ENCODE peak calls at places on chromosomes 2 and 18, in seven cellular contexts. G is H54; W is C1 segment of cervical spinal cord; A is GM18507; Q is dorsolateral prefrontal cortex; I is HFF-Myc; O is activated naive CD4-positive, alpha-beta T cell. K is an unnamed sample.

GRCh38 chr2:177282101-177282573 is 17.6 kb upstream of the NFE2L2 start:
- DNase-seq in G (no peak), W (no peak), A (no peak), Q (no peak), I (peak; percentile 24), O (no peak), K (peak; percentile 32)

GRCh38 chr2:182915369-182916326 is 49.2 kb upstream of the FRZB start:
- DNase-seq in G (peak; percentile 69), W (no peak), A (no peak), Q (no peak), I (peak; percentile 42), O (no peak), K (peak; percentile 47)

GRCh38 chr2:214801768-214802397 is 7.6 kb downstream of the BARD1 start:
- DNase-seq in G (no peak), W (no peak), A (no peak), Q (no peak), I (no peak), O (no peak), K (no peak)

GRCh38 chr2:230069418-230069817 is 694 bp upstream of the SLC16A14 start:
- DNase-seq in G (no peak), W (no peak), A (no peak), Q (no peak), I (no peak), O (no peak), K (no peak)

GRCh38 chr2:12223732-12224131 is 477.3 kb downstream of the LPIN1 start:
- DNase-seq in G (no peak), W (no peak), A (no peak), Q (no peak), I (no peak), O (no peak), K (no peak)

GRCh38 chr2:18346364-18346763 is 214.1 kb downstream of the RDH14 start:
- DNase-seq in G (no peak), W (no peak), A (no peak), Q (no peak), I (no peak), O (no peak), K (no peak)

GRCh38 chr2:122739732-122740593 is 984.5 kb downstream of the TSN start:
- DNase-seq in G (no peak), W (no peak), A (no peak), Q (no peak), I (no peak), O (no peak), K (no peak)

GRCh38 chr2:23520256-23520655 is 135.3 kb downstream of the KLHL29 start:
- DNase-seq in G (peak; percentile 38), W (no peak), A (no peak), Q (no peak), I (no peak), O (no peak), K (no peak)

GRCh38 chr2:73925853-73926492 is 707 bp upstream of the DGUOK start:
- DNase-seq in G (no peak), W (no peak), A (no peak), Q (no peak), I (no peak), O (no peak), K (no peak)

GRCh38 chr2:100422320-100422719 is 4.9 kb upstream of the CHST10 start:
- DNase-seq in G (peak; percentile 59), W (no peak), A (no peak), Q (peak; percentile 30), I (no peak), O (no peak), K (no peak)

GRCh38 chr2:189657867-189658266 is 3.4 kb upstream of the ASNSD1 start:
- DNase-seq in G (no peak), W (no peak), A (no peak), Q (no peak), I (no peak), O (no peak), K (no peak)

GRCh38 chr2:139574371-139574770 is 794.2 kb upstream of the NXPH2 start:
- DNase-seq in G (no peak), W (no peak), A (no peak), Q (no peak), I (no peak), O (no peak), K (no peak)

GRCh38 chr2:6301426-6301825 is 564.3 kb downstream of the CMPK2 start:
- DNase-seq in G (no peak), W (no peak), A (no peak), Q (no peak), I (no peak), O (no peak), K (no peak)

GRCh38 chr2:221203138-221203537 is 369.0 kb downstream of the EPHA4 start:
- DNase-seq in G (no peak), W (no peak), A (peak; percentile 12), Q (no peak), I (no peak), O (no peak), K (no peak)

GRCh38 chr2:118013724-118014491 is at the start of gene CCDC93:
- DNase-seq in G (peak; percentile 96), W (peak; percentile 62), A (peak; percentile 97), Q (peak; percentile 52), I (peak; percentile 32), O (peak; percentile 61), K (peak; percentile 26)

GRCh38 chr2:217672472-217672871 is 330.3 kb downstream of the TNS1 start:
- DNase-seq in G (no peak), W (no peak), A (no peak), Q (no peak), I (no peak), O (no peak), K (no peak)

GRCh38 chr2:71922501-71923142 is 225.0 kb downstream of the CYP26B1 start:
- DNase-seq in G (no peak), W (no peak), A (no peak), Q (no peak), I (no peak), O (no peak), K (no peak)

GRCh38 chr2:226080323-226080722 is 680.8 kb downstream of the NYAP2 start:
- DNase-seq in G (no peak), W (no peak), A (no peak), Q (no peak), I (no peak), O (no peak), K (no peak)

GRCh38 chr2:240600451-240600961 is 14.0 kb downstream of the CAPN10 start:
- DNase-seq in G (no peak), W (no peak), A (no peak), Q (no peak), I (no peak), O (no peak), K (no peak)

GRCh38 chr18:63192171-63192884 is 127.2 kb downstream of the BCL2 start:
- DNase-seq in G (no peak), W (no peak), A (no peak), Q (no peak), I (no peak), O (no peak), K (no peak)

GRCh38 chr2:85215074-85216050 is 82.2 kb downstream of the TCF7L1 start:
- DNase-seq in G (no peak), W (no peak), A (no peak), Q (peak; percentile 15), I (peak; percentile 89), O (no peak), K (peak; percentile 38)

K was measured in brain pericyte.